ENCODE peak calls at places on chromosome 9, in six cellular contexts. P, J, H, M, B and R are unnamed samples.

GRCh38 chr9:124010303-124010664 is 1.3 kb upstream of the LHX2 start:
- DNase-seq in P (no peak), B (no peak), M (no peak), H (no peak), J (no peak), R (no peak)

GRCh38 chr9:131666029-131666428 is 73.8 kb downstream of the RAPGEF1 start:
- DNase-seq in P (no peak), H (no peak), J (no peak), M (no peak), B (no peak), R (no peak)

GRCh38 chr9:21110708-21111576 is 30.7 kb downstream of the IFNW1 start:
- DNase-seq in B (peak), H (no peak), M (peak), J (peak), P (peak), R (no peak)

GRCh38 chr9:121838757-121839669 is 187.6 kb downstream of the DAB2IP start:
- DNase-seq in B (no peak), M (no peak), P (no peak), H (peak), J (no peak), R (no peak)

GRCh38 chr9:100601216-100601615 is 23.3 kb downstream of the CAVIN4 start:
- DNase-seq in J (peak), P (peak), B (peak), M (peak), H (no peak), R (peak)

GRCh38 chr9:35112257-35113020 is 3.2 kb downstream of the ATOSB start:
- DNase-seq in M (no peak), P (no peak), H (peak), J (peak), B (no peak), R (peak)

GRCh38 chr9:132244582-132245455 is 83.0 kb downstream of the NTNG2 start:
- DNase-seq in H (no peak), B (no peak), J (no peak), P (peak), M (no peak), R (no peak)

GRCh38 chr9:124239249-124240073 is 18.3 kb upstream of the NEK6 start:
- DNase-seq in B (no peak), P (no peak), M (no peak), J (no peak), H (no peak), R (no peak)

GRCh38 chr9:112761912-112762651 is 11.5 kb downstream of the SNX30 start:
- DNase-seq in H (peak), M (no peak), J (no peak), B (no peak), P (no peak), R (peak)

GRCh38 chr9:136020206-136020605 is 59.0 kb upstream of the UBAC1 start:
- DNase-seq in B (no peak), P (no peak), H (peak), J (no peak), M (no peak), R (no peak)

GRCh38 chr9:6667633-6668280 is 22.2 kb upstream of the GLDC start:
- DNase-seq in B (peak), M (no peak), P (no peak), H (no peak), J (peak), R (no peak)

GRCh38 chr9:114237247-114237646 is 81.9 kb downstream of the COL27A1 start:
- DNase-seq in B (no peak), M (no peak), P (no peak), H (no peak), J (no peak), R (no peak)

GRCh38 chr9:38432922-38433510 is 8.8 kb upstream of the IGFBPL1 start:
- DNase-seq in M (peak), H (no peak), B (peak), J (peak), P (no peak), R (no peak)

GRCh38 chr9:19127881-19128719 is 808 bp upstream of the PLIN2 start:
- DNase-seq in J (peak), B (no peak), H (peak), M (no peak), P (peak), R (no peak)

GRCh38 chr9:21812415-21812814 is 10.0 kb downstream of the MTAP start:
- DNase-seq in P (no peak), M (no peak), B (no peak), J (peak), H (no peak), R (peak)

GRCh38 chr9:98521141-98521540 is 187.6 kb downstream of the GABBR2 start:
- DNase-seq in J (peak), P (no peak), B (no peak), M (no peak), H (no peak), R (peak)

GRCh38 chr9:132192728-132193127 is 30.9 kb downstream of the NTNG2 start:
- DNase-seq in P (no peak), M (no peak), H (no peak), B (no peak), J (peak), R (no peak)

GRCh38 chr9:134670042-134670525 is 28.5 kb downstream of the COL5A1 start:
- DNase-seq in B (peak), H (no peak), P (no peak), J (peak), M (no peak), R (no peak)

GRCh38 chr9:126886897-126887296 is 26.5 kb downstream of the ZBTB34 start:
- DNase-seq in J (no peak), H (no peak), P (no peak), M (no peak), B (no peak), R (no peak)
- H3K4me3 ChIP-seq in J (no peak), H (no peak), P (no peak), M (no peak), B (no peak), R (no peak)

GRCh38 chr9:93365427-93366118 is 85.9 kb upstream of the FAM120A start:
- DNase-seq in B (no peak), M (no peak), J (no peak), P (no peak), H (no peak), R (no peak)

GRCh38 chr9:93361995-93362394 is 89.5 kb upstream of the FAM120A start:
- DNase-seq in P (no peak), J (no peak), B (no peak), H (no peak), M (no peak), R (no peak)

GRCh38 chr9:93368437-93368836 is 83.0 kb upstream of the FAM120A start:
- DNase-seq in M (no peak), J (no peak), P (no peak), B (no peak), H (no peak), R (no peak)

GRCh38 chr9:93364734-93365426 is 86.6 kb upstream of the FAM120A start:
- DNase-seq in B (no peak), H (no peak), M (no peak), P (no peak), J (no peak), R (no peak)

DNA sequence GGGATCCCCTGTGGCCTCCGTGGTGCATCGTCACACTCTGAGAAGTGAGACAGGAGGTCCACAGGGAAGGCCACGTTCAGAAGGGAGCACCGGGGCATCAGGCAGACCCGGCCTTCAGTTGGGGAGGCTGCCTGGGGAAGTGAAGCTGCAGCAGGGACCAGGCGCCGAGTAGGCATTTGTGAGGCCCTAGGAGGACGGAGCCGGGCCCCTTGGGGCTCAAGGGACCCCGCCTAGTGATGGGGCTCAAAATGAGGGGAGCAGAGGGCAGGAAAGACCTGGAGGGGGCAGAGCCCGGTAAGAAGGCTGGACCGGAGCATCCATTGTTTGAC is 85.4 kb upstream of the FAM120A start:
- DNase-seq in M (no peak), J (no peak), B (no peak), P (no peak), H (no peak), R (no peak)
- H3K4me3 ChIP-seq in M (no peak), J (no peak), B (no peak), P (no peak), H (no peak), R (no peak)

GRCh38 chr9:127437497-127438264 is 13.5 kb downstream of the ZNF79 start:
- DNase-seq in H (no peak), J (no peak), M (no peak), B (no peak), P (no peak), R (no peak)
- H3K4me3 ChIP-seq in H (no peak), J (no peak), M (no peak), B (no peak), P (no peak), R (no peak)

DNA sequence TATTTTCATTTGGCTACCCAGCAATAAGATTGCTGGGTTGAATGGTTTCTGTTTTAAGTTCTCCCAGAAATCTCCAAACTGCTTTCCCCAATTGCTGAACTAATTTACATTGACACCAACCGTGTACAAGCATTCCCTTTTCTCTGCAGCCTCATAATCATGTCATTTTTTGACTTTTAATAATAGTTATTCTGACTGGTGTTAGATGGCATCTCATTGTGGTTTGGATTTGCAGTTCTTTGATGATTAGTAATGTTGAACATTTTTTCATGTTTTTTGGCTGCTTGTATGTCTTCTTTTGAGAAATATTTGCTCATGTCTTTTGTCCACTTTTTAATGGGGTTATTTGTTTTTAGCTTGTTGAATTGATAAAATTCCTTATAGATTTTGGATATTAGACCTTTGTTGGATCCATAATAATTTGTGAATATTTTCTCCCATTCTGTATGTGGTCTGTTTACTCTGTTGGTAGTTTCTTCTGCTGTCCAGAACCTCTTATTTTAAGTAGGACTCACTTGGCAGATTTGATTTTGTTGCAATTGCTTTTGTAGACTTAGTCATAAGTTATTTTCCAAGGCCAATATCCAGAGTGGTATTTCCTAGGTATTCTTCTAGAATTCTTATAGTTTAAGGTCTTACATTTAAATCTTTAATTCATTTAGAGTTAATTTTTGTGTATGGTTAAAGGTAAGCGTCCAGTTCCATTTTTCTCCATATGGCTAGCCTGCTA is 793.7 kb downstream of the BRINP1 start:
- DNase-seq in M (no peak), J (no peak), H (no peak), P (no peak), B (no peak), R (no peak)
- H3K4me3 ChIP-seq in M (no peak), J (no peak), H (no peak), P (no peak), B (no peak), R (no peak)

GRCh38 chr9:78577507-78577906 is 280.6 kb downstream of the PSAT1 start:
- DNase-seq in B (no peak), H (no peak), J (no peak), P (no peak), M (no peak), R (no peak)

GRCh38 chr9:78574354-78575036 is 277.6 kb downstream of the PSAT1 start:
- DNase-seq in P (no peak), H (no peak), B (no peak), J (no peak), M (no peak), R (no peak)

GRCh38 chr9:78573669-78574068 is 276.7 kb downstream of the PSAT1 start:
- DNase-seq in M (no peak), B (no peak), P (no peak), H (no peak), J (no peak), R (no peak)

GRCh38 chr9:78575041-78575440 is 278.1 kb downstream of the PSAT1 start:
- DNase-seq in H (no peak), P (no peak), B (no peak), M (no peak), J (no peak), R (no peak)

GRCh38 chr9:78575791-78576190 is 278.9 kb downstream of the PSAT1 start:
- DNase-seq in J (no peak), B (no peak), H (no peak), M (no peak), P (no peak), R (no peak)
- H3K4me3 ChIP-seq in J (no peak), B (no peak), H (no peak), M (no peak), P (no peak), R (no peak)